ENCODE peak calls at places on chromosome 7, in nine cellular contexts. One of them, this sample, is unnamed.

GRCh38 chr7:130932667-130933432 is 198.8 kb upstream of the KLF14 start:
- DNase-seq in NCI-H1694: no peak
- DNase-seq in MV-4-11: no peak
- DNase-seq in WTC11: no peak
- DNase-seq in pancreas: no peak
- DNase-seq in T-helper 2 cell: no peak
- DNase-seq in upper lobe of right lung: no peak
- DNase-seq in NCI-H446: no peak
- DNase-seq in AG08395: no peak
- DNase-seq in this sample: no peak

GRCh38 chr7:151793991-151794507 is 82.9 kb downstream of the PRKAG2 start:
- DNase-seq in NCI-H1694: no peak
- DNase-seq in MV-4-11: peak
- DNase-seq in WTC11: peak
- DNase-seq in pancreas: no peak
- DNase-seq in T-helper 2 cell: no peak
- DNase-seq in upper lobe of right lung: peak
- DNase-seq in NCI-H446: no peak
- DNase-seq in AG08395: no peak
- DNase-seq in this sample: no peak

GRCh38 chr7:155785536-155785935 is 26.7 kb downstream of the SHH start:
- DNase-seq in NCI-H1694: no peak
- DNase-seq in MV-4-11: no peak
- DNase-seq in WTC11: no peak
- DNase-seq in pancreas: no peak
- DNase-seq in T-helper 2 cell: no peak
- DNase-seq in upper lobe of right lung: no peak
- DNase-seq in NCI-H446: no peak
- DNase-seq in AG08395: no peak
- DNase-seq in this sample: peak

GRCh38 chr7:154928136-154929005 is 74.6 kb downstream of the PAXIP1 start:
- DNase-seq in NCI-H1694: peak
- DNase-seq in MV-4-11: peak
- DNase-seq in WTC11: no peak
- DNase-seq in pancreas: no peak
- DNase-seq in T-helper 2 cell: peak
- DNase-seq in upper lobe of right lung: no peak
- DNase-seq in NCI-H446: peak
- DNase-seq in AG08395: peak
- DNase-seq in this sample: peak

GRCh38 chr7:148079206-148079605 is 511.4 kb upstream of the C7orf33 start:
- DNase-seq in NCI-H1694: no peak
- DNase-seq in MV-4-11: no peak
- DNase-seq in WTC11: no peak
- DNase-seq in pancreas: no peak
- DNase-seq in T-helper 2 cell: no peak
- DNase-seq in upper lobe of right lung: no peak
- DNase-seq in NCI-H446: no peak
- DNase-seq in AG08395: no peak
- DNase-seq in this sample: no peak

GRCh38 chr7:47525066-47525623 is 56.8 kb downstream of the TNS3 start:
- DNase-seq in NCI-H1694: no peak
- DNase-seq in MV-4-11: no peak
- DNase-seq in WTC11: no peak
- DNase-seq in pancreas: no peak
- DNase-seq in T-helper 2 cell: no peak
- DNase-seq in upper lobe of right lung: peak
- DNase-seq in NCI-H446: no peak
- DNase-seq in AG08395: no peak
- DNase-seq in this sample: no peak

GRCh38 chr7:129877146-129877792 is 75.5 kb downstream of the UBE2H start:
- DNase-seq in NCI-H1694: no peak
- DNase-seq in MV-4-11: peak
- DNase-seq in WTC11: no peak
- DNase-seq in pancreas: no peak
- DNase-seq in T-helper 2 cell: no peak
- DNase-seq in upper lobe of right lung: no peak
- DNase-seq in NCI-H446: no peak
- DNase-seq in AG08395: no peak
- DNase-seq in this sample: no peak

GRCh38 chr7:53947670-53948226 is 594.4 kb upstream of the VSTM2A start:
- DNase-seq in NCI-H1694: no peak
- DNase-seq in MV-4-11: no peak
- DNase-seq in WTC11: no peak
- DNase-seq in pancreas: no peak
- DNase-seq in T-helper 2 cell: no peak
- DNase-seq in upper lobe of right lung: no peak
- DNase-seq in NCI-H446: no peak
- DNase-seq in AG08395: no peak
- DNase-seq in this sample: no peak

GRCh38 chr7:112497481-112497880 is 16.7 kb downstream of the LSMEM1 start:
- DNase-seq in NCI-H1694: no peak
- DNase-seq in MV-4-11: peak
- DNase-seq in WTC11: no peak
- DNase-seq in pancreas: no peak
- DNase-seq in T-helper 2 cell: no peak
- DNase-seq in upper lobe of right lung: no peak
- DNase-seq in NCI-H446: no peak
- DNase-seq in AG08395: no peak
- DNase-seq in this sample: no peak

GRCh38 chr7:10889266-10889898 is 84.3 kb upstream of the PHF14 start:
- DNase-seq in NCI-H1694: peak
- DNase-seq in MV-4-11: peak
- DNase-seq in WTC11: peak
- DNase-seq in pancreas: no peak
- DNase-seq in T-helper 2 cell: peak
- DNase-seq in upper lobe of right lung: no peak
- DNase-seq in NCI-H446: peak
- DNase-seq in AG08395: peak
- DNase-seq in this sample: peak

GRCh38 chr7:13702261-13702660 is 287.2 kb downstream of the ETV1 start:
- DNase-seq in NCI-H1694: no peak
- DNase-seq in MV-4-11: no peak
- DNase-seq in WTC11: no peak
- DNase-seq in pancreas: no peak
- DNase-seq in T-helper 2 cell: no peak
- DNase-seq in upper lobe of right lung: no peak
- DNase-seq in NCI-H446: no peak
- DNase-seq in AG08395: no peak
- DNase-seq in this sample: peak

GRCh38 chr7:71238541-71238940 is 106.6 kb downstream of the GALNT17 start:
- DNase-seq in NCI-H1694: no peak
- DNase-seq in MV-4-11: no peak
- DNase-seq in WTC11: no peak
- DNase-seq in pancreas: no peak
- DNase-seq in T-helper 2 cell: no peak
- DNase-seq in upper lobe of right lung: no peak
- DNase-seq in NCI-H446: no peak
- DNase-seq in AG08395: no peak
- DNase-seq in this sample: no peak

GRCh38 chr7:41696323-41696916 is 6.5 kb downstream of the INHBA start:
- DNase-seq in NCI-H1694: no peak
- DNase-seq in MV-4-11: peak
- DNase-seq in WTC11: peak
- DNase-seq in pancreas: no peak
- DNase-seq in T-helper 2 cell: peak
- DNase-seq in upper lobe of right lung: peak
- DNase-seq in NCI-H446: peak
- DNase-seq in AG08395: peak
- DNase-seq in this sample: no peak

GRCh38 chr7:35605760-35606159 is 89.2 kb downstream of the HERPUD2 start:
- DNase-seq in NCI-H1694: no peak
- DNase-seq in MV-4-11: no peak
- DNase-seq in WTC11: no peak
- DNase-seq in pancreas: no peak
- DNase-seq in T-helper 2 cell: no peak
- DNase-seq in upper lobe of right lung: no peak
- DNase-seq in NCI-H446: no peak
- DNase-seq in AG08395: peak
- DNase-seq in this sample: peak

GRCh38 chr7:131436384-131436783 is 108.7 kb downstream of the MKLN1 start:
- DNase-seq in NCI-H1694: no peak
- DNase-seq in MV-4-11: no peak
- DNase-seq in WTC11: no peak
- DNase-seq in pancreas: no peak
- DNase-seq in T-helper 2 cell: no peak
- DNase-seq in upper lobe of right lung: no peak
- DNase-seq in NCI-H446: no peak
- DNase-seq in AG08395: no peak
- DNase-seq in this sample: no peak

GRCh38 chr7:1925973-1926907 is 256.2 kb downstream of the ELFN1 start:
- DNase-seq in NCI-H1694: no peak
- DNase-seq in MV-4-11: peak
- DNase-seq in WTC11: no peak
- DNase-seq in pancreas: no peak
- DNase-seq in T-helper 2 cell: peak
- DNase-seq in upper lobe of right lung: no peak
- DNase-seq in NCI-H446: no peak
- DNase-seq in AG08395: no peak
- DNase-seq in this sample: no peak

GRCh38 chr7:35015346-35015859 is 21.9 kb downstream of the DPY19L1 start:
- DNase-seq in NCI-H1694: no peak
- DNase-seq in MV-4-11: no peak
- DNase-seq in WTC11: no peak
- DNase-seq in pancreas: no peak
- DNase-seq in T-helper 2 cell: no peak
- DNase-seq in upper lobe of right lung: no peak
- DNase-seq in NCI-H446: no peak
- DNase-seq in AG08395: no peak
- DNase-seq in this sample: peak

GRCh38 chr7:77482015-77482414 is 55.1 kb upstream of the PTPN12 start:
- DNase-seq in NCI-H1694: no peak
- DNase-seq in MV-4-11: peak
- DNase-seq in WTC11: no peak
- DNase-seq in pancreas: no peak
- DNase-seq in T-helper 2 cell: no peak
- DNase-seq in upper lobe of right lung: no peak
- DNase-seq in NCI-H446: no peak
- DNase-seq in AG08395: no peak
- DNase-seq in this sample: no peak

GRCh38 chr7:67462781-67463191 is 466.2 kb downstream of the TYW1 start:
- DNase-seq in NCI-H1694: peak
- DNase-seq in MV-4-11: no peak
- DNase-seq in WTC11: no peak
- DNase-seq in pancreas: no peak
- DNase-seq in T-helper 2 cell: no peak
- DNase-seq in upper lobe of right lung: peak
- DNase-seq in NCI-H446: peak
- DNase-seq in AG08395: peak
- DNase-seq in this sample: peak

GRCh38 chr7:106614751-106615150 is 46.2 kb downstream of the CCDC71L start:
- DNase-seq in NCI-H1694: no peak
- DNase-seq in MV-4-11: no peak
- DNase-seq in WTC11: no peak
- DNase-seq in pancreas: no peak
- DNase-seq in T-helper 2 cell: no peak
- DNase-seq in upper lobe of right lung: no peak
- DNase-seq in NCI-H446: no peak
- DNase-seq in AG08395: no peak
- DNase-seq in this sample: no peak

GRCh38 chr7:94182066-94182465 is 177.9 kb upstream of the BET1 start:
- DNase-seq in NCI-H1694: no peak
- DNase-seq in MV-4-11: no peak
- DNase-seq in WTC11: no peak
- DNase-seq in pancreas: no peak
- DNase-seq in T-helper 2 cell: no peak
- DNase-seq in upper lobe of right lung: no peak
- DNase-seq in NCI-H446: no peak
- DNase-seq in AG08395: peak
- DNase-seq in this sample: peak

GRCh38 chr7:88147949-88148348 is 71.9 kb downstream of the SRI start:
- DNase-seq in NCI-H1694: no peak
- DNase-seq in MV-4-11: no peak
- DNase-seq in WTC11: no peak
- DNase-seq in pancreas: no peak
- DNase-seq in T-helper 2 cell: no peak
- DNase-seq in upper lobe of right lung: no peak
- DNase-seq in NCI-H446: no peak
- DNase-seq in AG08395: no peak
- DNase-seq in this sample: no peak

GRCh38 chr7:139034855-139035587 is 821 bp downstream of the ZC3HAV1L start:
- DNase-seq in NCI-H1694: no peak
- DNase-seq in MV-4-11: peak
- DNase-seq in WTC11: peak
- DNase-seq in pancreas: peak
- DNase-seq in T-helper 2 cell: peak
- DNase-seq in upper lobe of right lung: no peak
- DNase-seq in NCI-H446: no peak
- DNase-seq in AG08395: peak
- DNase-seq in this sample: peak

GRCh38 chr7:102415685-102416225 is 17.6 kb upstream of the ORAI2 start:
- DNase-seq in NCI-H1694: no peak
- DNase-seq in MV-4-11: no peak
- DNase-seq in WTC11: no peak
- DNase-seq in pancreas: no peak
- DNase-seq in T-helper 2 cell: peak
- DNase-seq in upper lobe of right lung: no peak
- DNase-seq in NCI-H446: no peak
- DNase-seq in AG08395: no peak
- DNase-seq in this sample: no peak

GRCh38 chr7:52715701-52716100 is 319.7 kb upstream of the POM121L12 start:
- DNase-seq in NCI-H1694: no peak
- DNase-seq in MV-4-11: no peak
- DNase-seq in WTC11: no peak
- DNase-seq in pancreas: no peak
- DNase-seq in T-helper 2 cell: no peak
- DNase-seq in upper lobe of right lung: no peak
- DNase-seq in NCI-H446: no peak
- DNase-seq in AG08395: no peak
- DNase-seq in this sample: no peak

GRCh38 chr7:50220280-50220679 is 84.2 kb upstream of the IKZF1 start:
- DNase-seq in NCI-H1694: no peak
- DNase-seq in MV-4-11: peak
- DNase-seq in WTC11: no peak
- DNase-seq in pancreas: no peak
- DNase-seq in T-helper 2 cell: no peak
- DNase-seq in upper lobe of right lung: no peak
- DNase-seq in NCI-H446: no peak
- DNase-seq in AG08395: no peak
- DNase-seq in this sample: no peak

GRCh38 chr7:94190599-94191061 is 186.5 kb upstream of the BET1 start:
- DNase-seq in NCI-H1694: no peak
- DNase-seq in MV-4-11: no peak
- DNase-seq in WTC11: no peak
- DNase-seq in pancreas: no peak
- DNase-seq in T-helper 2 cell: no peak
- DNase-seq in upper lobe of right lung: no peak
- DNase-seq in NCI-H446: peak
- DNase-seq in AG08395: peak
- DNase-seq in this sample: peak

GRCh38 chr7:113004726-113005454 is 81.7 kb downstream of the GPR85 start:
- DNase-seq in NCI-H1694: no peak
- DNase-seq in MV-4-11: no peak
- DNase-seq in WTC11: no peak
- DNase-seq in pancreas: no peak
- DNase-seq in T-helper 2 cell: peak
- DNase-seq in upper lobe of right lung: no peak
- DNase-seq in NCI-H446: no peak
- DNase-seq in AG08395: no peak
- DNase-seq in this sample: no peak

GRCh38 chr7:69962077-69962855 is 364.0 kb downstream of the AUTS2 start:
- DNase-seq in NCI-H1694: peak
- DNase-seq in MV-4-11: no peak
- DNase-seq in WTC11: no peak
- DNase-seq in pancreas: no peak
- DNase-seq in T-helper 2 cell: no peak
- DNase-seq in upper lobe of right lung: peak
- DNase-seq in NCI-H446: peak
- DNase-seq in AG08395: no peak
- DNase-seq in this sample: peak

GRCh38 chr7:29906200-29907022 is 83.2 kb downstream of the SCRN1 start:
- DNase-seq in NCI-H1694: no peak
- DNase-seq in MV-4-11: no peak
- DNase-seq in WTC11: no peak
- DNase-seq in pancreas: no peak
- DNase-seq in T-helper 2 cell: no peak
- DNase-seq in upper lobe of right lung: no peak
- DNase-seq in NCI-H446: no peak
- DNase-seq in AG08395: no peak
- DNase-seq in this sample: no peak